ENCODE peak calls at places on chromosomes 6 and 20, in nine cellular contexts. One of them, this sample, is unnamed.

GRCh38 chr6:70706491-70707123 is 38.9 kb downstream of the SMAP1 start:
- DNase-seq in Right ventricle myocardium superior: no peak
- DNase-seq in nephron progenitor cell: no peak
- DNase-seq in brain microvascular endothelial cell: no peak
- DNase-seq in NCI-H2171 treated with DMSO at 0.1 percent for 48 hours: peak; percentile 71
- DNase-seq in activated CD4-positive, alpha-beta T cell treated with anti-CD3 and anti-CD28 coated beads, Interleukin-2, amount 50 U/mL, for 1 hour: no peak
- DNase-seq in cardiac muscle cell: peak; percentile 42
- DNase-seq in CD8-positive, alpha-beta T cell: no peak
- DNase-seq in stimulated activated CD4-positive, alpha-beta T cell treated with anti-CD3 and anti-CD28 coated beads, Interleukin-1b, Interleukin-23, amount 100 ng/mL, for 24 hours: no peak
- DNase-seq in this sample: peak; percentile 40

GRCh38 chr6:160408528-160408927 is 60.4 kb downstream of the SLC22A3 start:
- DNase-seq in brain microvascular endothelial cell: no peak
- DNase-seq in nephron progenitor cell: no peak
- DNase-seq in cardiac muscle cell: no peak
- DNase-seq in stimulated activated CD4-positive, alpha-beta T cell treated with anti-CD3 and anti-CD28 coated beads, Interleukin-1b, Interleukin-23, amount 100 ng/mL, for 24 hours: no peak
- DNase-seq in Right ventricle myocardium superior: no peak
- DNase-seq in CD8-positive, alpha-beta T cell: no peak
- DNase-seq in activated CD4-positive, alpha-beta T cell treated with anti-CD3 and anti-CD28 coated beads, Interleukin-2, amount 50 U/mL, for 1 hour: no peak
- DNase-seq in NCI-H2171 treated with DMSO at 0.1 percent for 48 hours: no peak
- DNase-seq in this sample: no peak

GRCh38 chr20:20267685-20268429 is 100.0 kb upstream of the INSM1 start:
- DNase-seq in nephron progenitor cell: peak; percentile 7
- DNase-seq in cardiac muscle cell: no peak
- DNase-seq in brain microvascular endothelial cell: no peak
- DNase-seq in CD8-positive, alpha-beta T cell: no peak
- DNase-seq in NCI-H2171 treated with DMSO at 0.1 percent for 48 hours: peak; percentile 99
- DNase-seq in Right ventricle myocardium superior: peak; percentile 55
- DNase-seq in activated CD4-positive, alpha-beta T cell treated with anti-CD3 and anti-CD28 coated beads, Interleukin-2, amount 50 U/mL, for 1 hour: no peak
- DNase-seq in stimulated activated CD4-positive, alpha-beta T cell treated with anti-CD3 and anti-CD28 coated beads, Interleukin-1b, Interleukin-23, amount 100 ng/mL, for 24 hours: no peak
- DNase-seq in this sample: no peak

GRCh38 chr6:16551466-16551865 is 209.8 kb downstream of the ATXN1 start:
- DNase-seq in NCI-H2171 treated with DMSO at 0.1 percent for 48 hours: no peak
- DNase-seq in cardiac muscle cell: no peak
- DNase-seq in brain microvascular endothelial cell: no peak
- DNase-seq in activated CD4-positive, alpha-beta T cell treated with anti-CD3 and anti-CD28 coated beads, Interleukin-2, amount 50 U/mL, for 1 hour: no peak
- DNase-seq in stimulated activated CD4-positive, alpha-beta T cell treated with anti-CD3 and anti-CD28 coated beads, Interleukin-1b, Interleukin-23, amount 100 ng/mL, for 24 hours: no peak
- DNase-seq in CD8-positive, alpha-beta T cell: no peak
- DNase-seq in Right ventricle myocardium superior: no peak
- DNase-seq in nephron progenitor cell: no peak
- DNase-seq in this sample: no peak

GRCh38 chr6:87250019-87250418 is 72.4 kb upstream of the SMIM8 start:
- DNase-seq in stimulated activated CD4-positive, alpha-beta T cell treated with anti-CD3 and anti-CD28 coated beads, Interleukin-1b, Interleukin-23, amount 100 ng/mL, for 24 hours: no peak
- DNase-seq in NCI-H2171 treated with DMSO at 0.1 percent for 48 hours: peak; percentile 42
- DNase-seq in Right ventricle myocardium superior: no peak
- DNase-seq in nephron progenitor cell: no peak
- DNase-seq in cardiac muscle cell: no peak
- DNase-seq in CD8-positive, alpha-beta T cell: no peak
- DNase-seq in activated CD4-positive, alpha-beta T cell treated with anti-CD3 and anti-CD28 coated beads, Interleukin-2, amount 50 U/mL, for 1 hour: no peak
- DNase-seq in brain microvascular endothelial cell: no peak
- DNase-seq in this sample: no peak

GRCh38 chr6:113306552-113307145 is 550.5 kb upstream of the MARCKS start:
- DNase-seq in Right ventricle myocardium superior: peak; percentile 79
- DNase-seq in cardiac muscle cell: peak; percentile 63
- DNase-seq in CD8-positive, alpha-beta T cell: peak; percentile 48
- DNase-seq in stimulated activated CD4-positive, alpha-beta T cell treated with anti-CD3 and anti-CD28 coated beads, Interleukin-1b, Interleukin-23, amount 100 ng/mL, for 24 hours: peak; percentile 1
- DNase-seq in nephron progenitor cell: peak; percentile 50
- DNase-seq in NCI-H2171 treated with DMSO at 0.1 percent for 48 hours: peak; percentile 15
- DNase-seq in activated CD4-positive, alpha-beta T cell treated with anti-CD3 and anti-CD28 coated beads, Interleukin-2, amount 50 U/mL, for 1 hour: peak; percentile 18
- DNase-seq in brain microvascular endothelial cell: peak; percentile 9
- DNase-seq in this sample: peak; percentile 14

GRCh38 chr6:13383280-13384163 is 55.2 kb upstream of the TBC1D7 start:
- DNase-seq in stimulated activated CD4-positive, alpha-beta T cell treated with anti-CD3 and anti-CD28 coated beads, Interleukin-1b, Interleukin-23, amount 100 ng/mL, for 24 hours: no peak
- DNase-seq in activated CD4-positive, alpha-beta T cell treated with anti-CD3 and anti-CD28 coated beads, Interleukin-2, amount 50 U/mL, for 1 hour: no peak
- DNase-seq in Right ventricle myocardium superior: no peak
- DNase-seq in nephron progenitor cell: no peak
- DNase-seq in brain microvascular endothelial cell: no peak
- DNase-seq in cardiac muscle cell: no peak
- DNase-seq in NCI-H2171 treated with DMSO at 0.1 percent for 48 hours: no peak
- DNase-seq in CD8-positive, alpha-beta T cell: no peak
- DNase-seq in this sample: peak; percentile 51

GRCh38 chr6:107731422-107732319 is 92.4 kb downstream of the SCML4 start:
- DNase-seq in CD8-positive, alpha-beta T cell: peak; percentile 74
- DNase-seq in brain microvascular endothelial cell: no peak
- DNase-seq in activated CD4-positive, alpha-beta T cell treated with anti-CD3 and anti-CD28 coated beads, Interleukin-2, amount 50 U/mL, for 1 hour: peak; percentile 29
- DNase-seq in cardiac muscle cell: no peak
- DNase-seq in nephron progenitor cell: peak; percentile 19
- DNase-seq in NCI-H2171 treated with DMSO at 0.1 percent for 48 hours: peak; percentile 45
- DNase-seq in stimulated activated CD4-positive, alpha-beta T cell treated with anti-CD3 and anti-CD28 coated beads, Interleukin-1b, Interleukin-23, amount 100 ng/mL, for 24 hours: no peak
- DNase-seq in Right ventricle myocardium superior: no peak
- DNase-seq in this sample: no peak

GRCh38 chr20:59170406-59171349 is 7.1 kb downstream of the ZNF831 start:
- DNase-seq in Right ventricle myocardium superior: no peak
- DNase-seq in NCI-H2171 treated with DMSO at 0.1 percent for 48 hours: no peak
- DNase-seq in activated CD4-positive, alpha-beta T cell treated with anti-CD3 and anti-CD28 coated beads, Interleukin-2, amount 50 U/mL, for 1 hour: no peak
- DNase-seq in nephron progenitor cell: no peak
- DNase-seq in brain microvascular endothelial cell: no peak
- DNase-seq in CD8-positive, alpha-beta T cell: no peak
- DNase-seq in stimulated activated CD4-positive, alpha-beta T cell treated with anti-CD3 and anti-CD28 coated beads, Interleukin-1b, Interleukin-23, amount 100 ng/mL, for 24 hours: no peak
- DNase-seq in cardiac muscle cell: no peak
- DNase-seq in this sample: no peak

GRCh38 chr6:46170357-46171289 is at the start of gene ENPP5:
- DNase-seq in activated CD4-positive, alpha-beta T cell treated with anti-CD3 and anti-CD28 coated beads, Interleukin-2, amount 50 U/mL, for 1 hour: peak; percentile 54
- DNase-seq in nephron progenitor cell: peak; percentile 88
- DNase-seq in CD8-positive, alpha-beta T cell: peak; percentile 85
- DNase-seq in stimulated activated CD4-positive, alpha-beta T cell treated with anti-CD3 and anti-CD28 coated beads, Interleukin-1b, Interleukin-23, amount 100 ng/mL, for 24 hours: peak; percentile 6
- DNase-seq in brain microvascular endothelial cell: no peak
- DNase-seq in NCI-H2171 treated with DMSO at 0.1 percent for 48 hours: peak; percentile 98
- DNase-seq in Right ventricle myocardium superior: peak; percentile 83
- DNase-seq in cardiac muscle cell: peak; percentile 93
- DNase-seq in this sample: peak; percentile 80

GRCh38 chr20:36728986-36729385 is 16.9 kb downstream of the NDRG3 start:
- DNase-seq in Right ventricle myocardium superior: no peak
- DNase-seq in stimulated activated CD4-positive, alpha-beta T cell treated with anti-CD3 and anti-CD28 coated beads, Interleukin-1b, Interleukin-23, amount 100 ng/mL, for 24 hours: no peak
- DNase-seq in cardiac muscle cell: no peak
- DNase-seq in NCI-H2171 treated with DMSO at 0.1 percent for 48 hours: no peak
- DNase-seq in nephron progenitor cell: no peak
- DNase-seq in CD8-positive, alpha-beta T cell: no peak
- DNase-seq in activated CD4-positive, alpha-beta T cell treated with anti-CD3 and anti-CD28 coated beads, Interleukin-2, amount 50 U/mL, for 1 hour: no peak
- DNase-seq in brain microvascular endothelial cell: peak; percentile 22
- DNase-seq in this sample: peak; percentile 47

GRCh38 chr20:21109144-21109543 is 3.0 kb upstream of the LINC00237 start:
- DNase-seq in Right ventricle myocardium superior: no peak
- DNase-seq in activated CD4-positive, alpha-beta T cell treated with anti-CD3 and anti-CD28 coated beads, Interleukin-2, amount 50 U/mL, for 1 hour: no peak
- DNase-seq in NCI-H2171 treated with DMSO at 0.1 percent for 48 hours: no peak
- DNase-seq in stimulated activated CD4-positive, alpha-beta T cell treated with anti-CD3 and anti-CD28 coated beads, Interleukin-1b, Interleukin-23, amount 100 ng/mL, for 24 hours: no peak
- DNase-seq in CD8-positive, alpha-beta T cell: no peak
- DNase-seq in brain microvascular endothelial cell: no peak
- DNase-seq in cardiac muscle cell: no peak
- DNase-seq in nephron progenitor cell: no peak
- DNase-seq in this sample: no peak

GRCh38 chr6:124719951-124720350 is 242.3 kb upstream of the RNF217 start:
- DNase-seq in CD8-positive, alpha-beta T cell: no peak
- DNase-seq in NCI-H2171 treated with DMSO at 0.1 percent for 48 hours: peak; percentile 94
- DNase-seq in cardiac muscle cell: no peak
- DNase-seq in stimulated activated CD4-positive, alpha-beta T cell treated with anti-CD3 and anti-CD28 coated beads, Interleukin-1b, Interleukin-23, amount 100 ng/mL, for 24 hours: no peak
- DNase-seq in activated CD4-positive, alpha-beta T cell treated with anti-CD3 and anti-CD28 coated beads, Interleukin-2, amount 50 U/mL, for 1 hour: no peak
- DNase-seq in brain microvascular endothelial cell: no peak
- DNase-seq in nephron progenitor cell: no peak
- DNase-seq in Right ventricle myocardium superior: no peak
- DNase-seq in this sample: no peak